ENCODE peak calls at places on chromosomes 4 and X, in six cellular contexts. One of them, this sample, is unnamed.

GRCh38 chr4:83906561-83906960 is 370.7 kb downstream of the GPAT3 start:
- DNase-seq in NCI-H1417: no peak
- DNase-seq in C1 segment of cervical spinal cord: no peak
- DNase-seq in RPMI8226: no peak
- DNase-seq in astrocyte of the hippocampus: no peak
- DNase-seq in cardiac fibroblast: peak
- DNase-seq in this sample: peak

GRCh38 chr4:122917731-122918130 is 4.7 kb downstream of the NUDT6 start:
- DNase-seq in NCI-H1417: no peak
- DNase-seq in astrocyte of the hippocampus: no peak
- DNase-seq in RPMI8226: no peak
- DNase-seq in C1 segment of cervical spinal cord: no peak
- DNase-seq in cardiac fibroblast: peak
- DNase-seq in this sample: peak

GRCh38 chr4:1242506-1243450 is 6.2 kb downstream of the CTBP1 start:
- DNase-seq in cardiac fibroblast: no peak
- DNase-seq in RPMI8226: no peak
- DNase-seq in astrocyte of the hippocampus: no peak
- DNase-seq in C1 segment of cervical spinal cord: no peak
- DNase-seq in NCI-H1417: no peak
- DNase-seq in this sample: no peak

GRCh38 chr4:149344436-149344835 is 471.2 kb downstream of the IQCM start:
- DNase-seq in RPMI8226: no peak
- DNase-seq in cardiac fibroblast: peak
- DNase-seq in astrocyte of the hippocampus: peak
- DNase-seq in C1 segment of cervical spinal cord: no peak
- DNase-seq in NCI-H1417: no peak
- DNase-seq in this sample: peak

GRCh38 chrX:24113161-24113560 is 36.4 kb upstream of the ZFX start:
- DNase-seq in NCI-H1417: no peak
- DNase-seq in astrocyte of the hippocampus: no peak
- DNase-seq in RPMI8226: no peak
- DNase-seq in cardiac fibroblast: peak
- DNase-seq in C1 segment of cervical spinal cord: no peak
- DNase-seq in this sample: no peak

GRCh38 chr4:81214518-81215218 is 354 bp downstream of the PRKG2 start:
- DNase-seq in C1 segment of cervical spinal cord: no peak
- DNase-seq in NCI-H1417: peak
- DNase-seq in cardiac fibroblast: peak
- DNase-seq in astrocyte of the hippocampus: peak
- DNase-seq in RPMI8226: peak
- DNase-seq in this sample: peak

GRCh38 chrX:32966956-32967355 is 244.4 kb downstream of the DMD start:
- DNase-seq in astrocyte of the hippocampus: no peak
- DNase-seq in NCI-H1417: no peak
- DNase-seq in C1 segment of cervical spinal cord: no peak
- DNase-seq in cardiac fibroblast: no peak
- DNase-seq in RPMI8226: no peak
- DNase-seq in this sample: no peak

GRCh38 chr4:122119739-122120138 is 32.4 kb upstream of the BLTP1 start:
- DNase-seq in astrocyte of the hippocampus: no peak
- DNase-seq in cardiac fibroblast: no peak
- DNase-seq in NCI-H1417: no peak
- DNase-seq in C1 segment of cervical spinal cord: no peak
- DNase-seq in RPMI8226: no peak
- DNase-seq in this sample: no peak

GRCh38 chrX:38099688-38100087 is 93.3 kb downstream of the SYTL5 start:
- DNase-seq in C1 segment of cervical spinal cord: no peak
- DNase-seq in NCI-H1417: no peak
- DNase-seq in astrocyte of the hippocampus: no peak
- DNase-seq in RPMI8226: no peak
- DNase-seq in cardiac fibroblast: no peak
- DNase-seq in this sample: no peak

GRCh38 chr4:138761638-138762205 is 253.9 kb upstream of the NOCT start:
- DNase-seq in C1 segment of cervical spinal cord: no peak
- DNase-seq in RPMI8226: no peak
- DNase-seq in astrocyte of the hippocampus: no peak
- DNase-seq in NCI-H1417: no peak
- DNase-seq in cardiac fibroblast: no peak
- DNase-seq in this sample: peak

GRCh38 chrX:19544693-19545305 is 29.5 kb upstream of the MAP3K15 start:
- DNase-seq in astrocyte of the hippocampus: peak
- DNase-seq in cardiac fibroblast: peak
- DNase-seq in RPMI8226: peak
- DNase-seq in C1 segment of cervical spinal cord: no peak
- DNase-seq in NCI-H1417: peak
- DNase-seq in this sample: peak

GRCh38 chr4:162115323-162115722 is 48.5 kb downstream of the FSTL5 start:
- DNase-seq in astrocyte of the hippocampus: no peak
- DNase-seq in cardiac fibroblast: no peak
- DNase-seq in RPMI8226: no peak
- DNase-seq in C1 segment of cervical spinal cord: no peak
- DNase-seq in NCI-H1417: peak
- DNase-seq in this sample: no peak

GRCh38 chr4:6121276-6121850 is 79.0 kb downstream of the JAKMIP1 start:
- DNase-seq in cardiac fibroblast: no peak
- DNase-seq in RPMI8226: no peak
- DNase-seq in astrocyte of the hippocampus: no peak
- DNase-seq in NCI-H1417: no peak
- DNase-seq in C1 segment of cervical spinal cord: no peak
- DNase-seq in this sample: no peak

GRCh38 chrX:20026278-20026677 is 35.4 kb upstream of the BCLAF3 start:
- DNase-seq in C1 segment of cervical spinal cord: no peak
- DNase-seq in RPMI8226: no peak
- DNase-seq in cardiac fibroblast: peak
- DNase-seq in astrocyte of the hippocampus: peak
- DNase-seq in NCI-H1417: no peak
- DNase-seq in this sample: peak

This sample was measured in fibroblast of pulmonary artery.